ENCODE peak calls at places on chromosomes 5 and 9, in four cellular contexts. One of them, this sample, is unnamed.

GRCh38 chr9:35254237-35254636 is 92.4 kb downstream of the UNC13B start:
- DNase-seq in cardiac fibroblast: no peak
- DNase-seq in stimulated activated CD8-positive, alpha-beta memory T cell treated with anti-CD3 and anti-CD28 coated beads, Interleukin-15, amount 100 ng/mL, for 1 hour: no peak
- DNase-seq in skeletal muscle cell: no peak
- DNase-seq in this sample: no peak

GRCh38 chr5:107395632-107396350 is 274.9 kb downstream of the EFNA5 start:
- DNase-seq in stimulated activated CD8-positive, alpha-beta memory T cell treated with anti-CD3 and anti-CD28 coated beads, Interleukin-15, amount 100 ng/mL, for 1 hour: no peak
- DNase-seq in cardiac fibroblast: no peak
- DNase-seq in skeletal muscle cell: no peak
- DNase-seq in this sample: no peak

GRCh38 chr5:137752873-137753226 is 1.3 kb downstream of the HNRNPA0 start:
- DNase-seq in skeletal muscle cell: no peak
- DNase-seq in cardiac fibroblast: peak; percentile 42
- DNase-seq in stimulated activated CD8-positive, alpha-beta memory T cell treated with anti-CD3 and anti-CD28 coated beads, Interleukin-15, amount 100 ng/mL, for 1 hour: no peak
- DNase-seq in this sample: no peak

GRCh38 chr5:57993866-57994265 is 466.0 kb downstream of the PLK2 start:
- DNase-seq in skeletal muscle cell: no peak
- DNase-seq in stimulated activated CD8-positive, alpha-beta memory T cell treated with anti-CD3 and anti-CD28 coated beads, Interleukin-15, amount 100 ng/mL, for 1 hour: no peak
- DNase-seq in cardiac fibroblast: no peak
- DNase-seq in this sample: no peak

GRCh38 chr5:175104682-175105081 is 339.3 kb downstream of the DRD1 start:
- DNase-seq in cardiac fibroblast: no peak
- DNase-seq in skeletal muscle cell: no peak
- DNase-seq in stimulated activated CD8-positive, alpha-beta memory T cell treated with anti-CD3 and anti-CD28 coated beads, Interleukin-15, amount 100 ng/mL, for 1 hour: no peak
- DNase-seq in this sample: no peak

GRCh38 chr5:156378159-156378558 is 51.2 kb downstream of the SGCD start:
- DNase-seq in cardiac fibroblast: no peak
- DNase-seq in skeletal muscle cell: no peak
- DNase-seq in stimulated activated CD8-positive, alpha-beta memory T cell treated with anti-CD3 and anti-CD28 coated beads, Interleukin-15, amount 100 ng/mL, for 1 hour: no peak
- DNase-seq in this sample: no peak

GRCh38 chr9:23379842-23380241 is 446.2 kb downstream of the ELAVL2 start:
- DNase-seq in stimulated activated CD8-positive, alpha-beta memory T cell treated with anti-CD3 and anti-CD28 coated beads, Interleukin-15, amount 100 ng/mL, for 1 hour: no peak
- DNase-seq in cardiac fibroblast: no peak
- DNase-seq in skeletal muscle cell: no peak
- DNase-seq in this sample: peak; percentile 4

GRCh38 chr5:147397616-147398015 is 112.3 kb downstream of the DPYSL3 start:
- DNase-seq in stimulated activated CD8-positive, alpha-beta memory T cell treated with anti-CD3 and anti-CD28 coated beads, Interleukin-15, amount 100 ng/mL, for 1 hour: no peak
- DNase-seq in cardiac fibroblast: no peak
- DNase-seq in skeletal muscle cell: no peak
- DNase-seq in this sample: no peak

GRCh38 chr9:660227-660626 is 181.3 kb upstream of the DMRT1 start:
- DNase-seq in stimulated activated CD8-positive, alpha-beta memory T cell treated with anti-CD3 and anti-CD28 coated beads, Interleukin-15, amount 100 ng/mL, for 1 hour: no peak
- DNase-seq in cardiac fibroblast: no peak
- DNase-seq in skeletal muscle cell: no peak
- DNase-seq in this sample: no peak

GRCh38 chr5:82421119-82421518 is 143.0 kb upstream of the RPS23 start:
- DNase-seq in skeletal muscle cell: peak; percentile 94
- DNase-seq in stimulated activated CD8-positive, alpha-beta memory T cell treated with anti-CD3 and anti-CD28 coated beads, Interleukin-15, amount 100 ng/mL, for 1 hour: no peak
- DNase-seq in cardiac fibroblast: peak; percentile 91
- DNase-seq in this sample: peak; percentile 92

GRCh38 chr5:66710557-66710956 is 114.4 kb downstream of the MAST4 start:
- DNase-seq in cardiac fibroblast: peak; percentile 85
- DNase-seq in skeletal muscle cell: peak; percentile 11
- DNase-seq in stimulated activated CD8-positive, alpha-beta memory T cell treated with anti-CD3 and anti-CD28 coated beads, Interleukin-15, amount 100 ng/mL, for 1 hour: no peak
- DNase-seq in this sample: peak; percentile 78

GRCh38 chr9:114164191-114164794 is 9.0 kb downstream of the COL27A1 start:
- DNase-seq in skeletal muscle cell: no peak
- DNase-seq in stimulated activated CD8-positive, alpha-beta memory T cell treated with anti-CD3 and anti-CD28 coated beads, Interleukin-15, amount 100 ng/mL, for 1 hour: no peak
- DNase-seq in cardiac fibroblast: no peak
- DNase-seq in this sample: no peak

GRCh38 chr9:126722252-126722921 is 82.5 kb upstream of the ZBTB43 start:
- DNase-seq in skeletal muscle cell: no peak
- DNase-seq in stimulated activated CD8-positive, alpha-beta memory T cell treated with anti-CD3 and anti-CD28 coated beads, Interleukin-15, amount 100 ng/mL, for 1 hour: peak; percentile 83
- DNase-seq in cardiac fibroblast: peak; percentile 56
- DNase-seq in this sample: peak; percentile 17

GRCh38 chr9:69671291-69671903 is 774 bp downstream of the APBA1 start:
- DNase-seq in skeletal muscle cell: no peak
- DNase-seq in stimulated activated CD8-positive, alpha-beta memory T cell treated with anti-CD3 and anti-CD28 coated beads, Interleukin-15, amount 100 ng/mL, for 1 hour: no peak
- DNase-seq in cardiac fibroblast: no peak
- DNase-seq in this sample: no peak

GRCh38 chr5:72515211-72515610 is 8.0 kb upstream of the ZNF366 start:
- DNase-seq in cardiac fibroblast: no peak
- DNase-seq in skeletal muscle cell: no peak
- DNase-seq in stimulated activated CD8-positive, alpha-beta memory T cell treated with anti-CD3 and anti-CD28 coated beads, Interleukin-15, amount 100 ng/mL, for 1 hour: no peak
- DNase-seq in this sample: no peak

GRCh38 chr5:63043792-63044191 is 465.2 kb downstream of the LRRC70 start:
- DNase-seq in cardiac fibroblast: no peak
- DNase-seq in skeletal muscle cell: no peak
- DNase-seq in stimulated activated CD8-positive, alpha-beta memory T cell treated with anti-CD3 and anti-CD28 coated beads, Interleukin-15, amount 100 ng/mL, for 1 hour: no peak
- DNase-seq in this sample: no peak

GRCh38 chr5:41083306-41083705 is 12.2 kb upstream of the MROH2B start:
- DNase-seq in stimulated activated CD8-positive, alpha-beta memory T cell treated with anti-CD3 and anti-CD28 coated beads, Interleukin-15, amount 100 ng/mL, for 1 hour: no peak
- DNase-seq in cardiac fibroblast: no peak
- DNase-seq in skeletal muscle cell: no peak
- DNase-seq in this sample: peak; percentile 46

GRCh38 chr5:172534229-172535169 is 80.2 kb upstream of the SH3PXD2B start:
- DNase-seq in skeletal muscle cell: no peak
- DNase-seq in stimulated activated CD8-positive, alpha-beta memory T cell treated with anti-CD3 and anti-CD28 coated beads, Interleukin-15, amount 100 ng/mL, for 1 hour: no peak
- DNase-seq in cardiac fibroblast: no peak
- DNase-seq in this sample: peak; percentile 14

GRCh38 chr5:62790348-62790747 is 211.7 kb downstream of the LRRC70 start:
- DNase-seq in stimulated activated CD8-positive, alpha-beta memory T cell treated with anti-CD3 and anti-CD28 coated beads, Interleukin-15, amount 100 ng/mL, for 1 hour: no peak
- DNase-seq in cardiac fibroblast: peak; percentile 63
- DNase-seq in skeletal muscle cell: peak; percentile 4
- DNase-seq in this sample: peak; percentile 15

GRCh38 chr9:134628354-134628736 is 13.3 kb upstream of the COL5A1 start:
- DNase-seq in stimulated activated CD8-positive, alpha-beta memory T cell treated with anti-CD3 and anti-CD28 coated beads, Interleukin-15, amount 100 ng/mL, for 1 hour: no peak
- DNase-seq in skeletal muscle cell: no peak
- DNase-seq in cardiac fibroblast: no peak
- DNase-seq in this sample: no peak

GRCh38 chr5:6623941-6624340 is 8.9 kb downstream of the NSUN2 start:
- DNase-seq in stimulated activated CD8-positive, alpha-beta memory T cell treated with anti-CD3 and anti-CD28 coated beads, Interleukin-15, amount 100 ng/mL, for 1 hour: no peak
- DNase-seq in cardiac fibroblast: no peak
- DNase-seq in skeletal muscle cell: no peak
- DNase-seq in this sample: no peak

GRCh38 chr9:92191801-92192200 is 76.6 kb upstream of the SPTLC1 start:
- DNase-seq in skeletal muscle cell: peak; percentile 41
- DNase-seq in cardiac fibroblast: peak; percentile 53
- DNase-seq in stimulated activated CD8-positive, alpha-beta memory T cell treated with anti-CD3 and anti-CD28 coated beads, Interleukin-15, amount 100 ng/mL, for 1 hour: no peak
- DNase-seq in this sample: peak; percentile 35

GRCh38 chr5:36724429-36725332 is 118.3 kb downstream of the SLC1A3 start:
- DNase-seq in stimulated activated CD8-positive, alpha-beta memory T cell treated with anti-CD3 and anti-CD28 coated beads, Interleukin-15, amount 100 ng/mL, for 1 hour: no peak
- DNase-seq in cardiac fibroblast: no peak
- DNase-seq in skeletal muscle cell: no peak
- DNase-seq in this sample: peak; percentile 5

GRCh38 chr5:118247468-118247867 is 740.9 kb downstream of the DTWD2 start:
- DNase-seq in stimulated activated CD8-positive, alpha-beta memory T cell treated with anti-CD3 and anti-CD28 coated beads, Interleukin-15, amount 100 ng/mL, for 1 hour: no peak
- DNase-seq in skeletal muscle cell: no peak
- DNase-seq in cardiac fibroblast: no peak
- DNase-seq in this sample: no peak

GRCh38 chr5:62273691-62274090 is 32.3 kb upstream of the KIF2A start:
- DNase-seq in cardiac fibroblast: no peak
- DNase-seq in stimulated activated CD8-positive, alpha-beta memory T cell treated with anti-CD3 and anti-CD28 coated beads, Interleukin-15, amount 100 ng/mL, for 1 hour: no peak
- DNase-seq in skeletal muscle cell: no peak
- DNase-seq in this sample: no peak

GRCh38 chr9:34496149-34496712 is 26.6 kb downstream of the ENHO start:
- DNase-seq in skeletal muscle cell: no peak
- DNase-seq in cardiac fibroblast: peak; percentile 69
- DNase-seq in stimulated activated CD8-positive, alpha-beta memory T cell treated with anti-CD3 and anti-CD28 coated beads, Interleukin-15, amount 100 ng/mL, for 1 hour: no peak
- DNase-seq in this sample: peak; percentile 55

GRCh38 chr9:133273819-133274218 is 1.2 kb downstream of the ABO start:
- DNase-seq in skeletal muscle cell: no peak
- DNase-seq in cardiac fibroblast: no peak
- DNase-seq in stimulated activated CD8-positive, alpha-beta memory T cell treated with anti-CD3 and anti-CD28 coated beads, Interleukin-15, amount 100 ng/mL, for 1 hour: no peak
- DNase-seq in this sample: no peak

GRCh38 chr5:126965061-126965475 is 65.3 kb downstream of the MARCHF3 start:
- DNase-seq in stimulated activated CD8-positive, alpha-beta memory T cell treated with anti-CD3 and anti-CD28 coated beads, Interleukin-15, amount 100 ng/mL, for 1 hour: no peak
- DNase-seq in cardiac fibroblast: peak; percentile 90
- DNase-seq in skeletal muscle cell: peak; percentile 89
- DNase-seq in this sample: peak; percentile 98

GRCh38 chr9:84563691-84564090 is 105.8 kb upstream of the NTRK2 start:
- DNase-seq in stimulated activated CD8-positive, alpha-beta memory T cell treated with anti-CD3 and anti-CD28 coated beads, Interleukin-15, amount 100 ng/mL, for 1 hour: no peak
- DNase-seq in cardiac fibroblast: no peak
- DNase-seq in skeletal muscle cell: no peak
- DNase-seq in this sample: no peak

GRCh38 chr5:130992621-130993020 is 172.4 kb downstream of the HINT1 start:
- DNase-seq in cardiac fibroblast: no peak
- DNase-seq in stimulated activated CD8-positive, alpha-beta memory T cell treated with anti-CD3 and anti-CD28 coated beads, Interleukin-15, amount 100 ng/mL, for 1 hour: no peak
- DNase-seq in skeletal muscle cell: peak; percentile 5
- DNase-seq in this sample: peak; percentile 60

GRCh38 chr5:55691265-55692105 is 20.6 kb downstream of the SLC38A9 start:
- DNase-seq in stimulated activated CD8-positive, alpha-beta memory T cell treated with anti-CD3 and anti-CD28 coated beads, Interleukin-15, amount 100 ng/mL, for 1 hour: no peak
- DNase-seq in cardiac fibroblast: peak; percentile 77
- DNase-seq in skeletal muscle cell: no peak
- DNase-seq in this sample: peak; percentile 70

GRCh38 chr5:78537821-78538220 is 110.8 kb downstream of the LHFPL2 start:
- DNase-seq in cardiac fibroblast: peak; percentile 80
- DNase-seq in skeletal muscle cell: peak; percentile 35
- DNase-seq in stimulated activated CD8-positive, alpha-beta memory T cell treated with anti-CD3 and anti-CD28 coated beads, Interleukin-15, amount 100 ng/mL, for 1 hour: no peak
- DNase-seq in this sample: peak; percentile 75

GRCh38 chr5:1111727-1112289 is at the start of gene SLC12A7:
- DNase-seq in stimulated activated CD8-positive, alpha-beta memory T cell treated with anti-CD3 and anti-CD28 coated beads, Interleukin-15, amount 100 ng/mL, for 1 hour: no peak
- DNase-seq in skeletal muscle cell: no peak
- DNase-seq in cardiac fibroblast: peak; percentile 27
- DNase-seq in this sample: no peak

This sample was measured in fibroblast of mammary gland.